ENCODE peak calls at places on chromosomes 13 and 19, in eight cellular contexts. N is cardiac muscle cell, P is AG04450, J is skeletal muscle cell, H is Peyer's patch, B is right cardiac atrium, K is upper lobe of right lung, X is hepatocyte. S is an unnamed sample.

GRCh38 chr13:28059214-28059613 is 41.2 kb downstream of the FLT3 start:
- DNase-seq in N (peak; percentile 67), P (no peak), J (no peak), H (peak; percentile 52), B (peak; percentile 13), K (no peak), X (peak; percentile 17), S (no peak)

GRCh38 chr19:44112802-44113137 is 429 bp upstream of the ZNF225 start:
- DNase-seq in N (no peak), P (no peak), J (no peak), H (no peak), B (no peak), K (no peak), X (no peak), S (no peak)

GRCh38 chr19:11096210-11096841 is 7.1 kb downstream of the LDLR start:
- DNase-seq in N (no peak), P (no peak), J (no peak), H (no peak), B (peak; percentile 79), K (no peak), X (no peak), S (no peak)

GRCh38 chr19:39190768-39191167 is 6.0 kb upstream of the NCCRP1 start:
- DNase-seq in N (no peak), P (no peak), J (no peak), H (no peak), B (no peak), K (no peak), X (no peak), S (no peak)

GRCh38 chr13:83150616-83151307 is 731.5 kb downstream of the SLITRK1 start:
- DNase-seq in N (no peak), P (no peak), J (no peak), H (no peak), B (no peak), K (no peak), X (no peak), S (no peak)

GRCh38 chr13:114107686-114108081 is 24.7 kb downstream of the RASA3 start:
- DNase-seq in N (no peak), P (peak; percentile 62), J (peak; percentile 75), H (no peak), B (peak; percentile 62), K (peak; percentile 65), X (no peak), S (no peak)

GRCh38 chr19:51440846-51441409 is 17.3 kb downstream of the SIGLEC8 start:
- DNase-seq in N (no peak), P (no peak), J (no peak), H (no peak), B (no peak), K (peak; percentile 62), X (no peak), S (no peak)

GRCh38 chr13:40406405-40407138 is 259.9 kb downstream of the FOXO1 start:
- DNase-seq in N (peak; percentile 34), P (peak; percentile 30), J (peak; percentile 71), H (no peak), B (no peak), K (no peak), X (peak; percentile 50), S (no peak)

GRCh38 chr13:40439928-40440327 is 226.5 kb downstream of the FOXO1 start:
- DNase-seq in N (no peak), P (no peak), J (no peak), H (no peak), B (peak; percentile 61), K (no peak), X (no peak), S (peak; percentile 59)

GRCh38 chr13:82867284-82867683 is 1015.0 kb downstream of the SLITRK1 start:
- DNase-seq in N (no peak), P (no peak), J (no peak), H (no peak), B (no peak), K (no peak), X (no peak), S (no peak)

GRCh38 chr19:29813665-29814064 is 1.9 kb downstream of the CCNE1 start:
- DNase-seq in N (no peak), P (no peak), J (no peak), H (no peak), B (no peak), K (no peak), X (no peak), S (no peak)

GRCh38 chr13:31048521-31048920 is 113.2 kb downstream of the HSPH1 start:
- DNase-seq in N (no peak), P (no peak), J (no peak), H (no peak), B (no peak), K (no peak), X (no peak), S (no peak)

GRCh38 chr19:6034512-6034911 is 56.6 kb upstream of the RANBP3 start:
- DNase-seq in N (no peak), P (no peak), J (no peak), H (no peak), B (no peak), K (peak; percentile 12), X (no peak), S (no peak)

GRCh38 chr19:8423821-8424223 is 10.7 kb downstream of the MARCHF2 start:
- DNase-seq in N (no peak), P (peak; percentile 85), J (peak; percentile 83), H (peak; percentile 56), B (peak; percentile 97), K (peak; percentile 85), X (peak; percentile 96), S (peak; percentile 93)
- H3K4me3 ChIP-seq in N (no peak overlapping the region), P (no peak overlapping the region), J (no peak overlapping the region), H (no peak overlapping the region), B (no peak overlapping the region), K (no peak overlapping the region), X (no peak overlapping the region), S (no peak overlapping the region)

DNA sequence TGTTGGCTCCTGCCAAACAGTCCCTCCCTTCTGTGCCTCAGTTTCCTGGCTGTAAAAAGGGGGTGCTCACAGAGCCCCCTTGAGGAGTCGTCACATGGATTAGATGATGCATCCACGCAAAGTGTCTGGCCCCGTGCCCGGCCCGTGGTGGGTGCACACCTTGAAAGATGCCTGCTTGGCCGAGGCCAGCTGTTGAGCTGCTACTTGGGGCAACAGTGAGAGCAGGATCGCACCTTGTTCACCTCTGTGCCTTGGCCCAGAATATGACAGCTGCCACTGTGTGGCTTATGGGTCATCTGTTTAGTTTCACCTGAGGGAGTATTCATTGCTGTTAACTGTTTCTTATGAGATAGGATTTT is 17.7 kb downstream of the CRTC1 start:
- DNase-seq in N (no peak), P (no peak), J (no peak), H (no peak), B (no peak), K (no peak), X (no peak), S (no peak)
- H3K4me3 ChIP-seq in N (no peak overlapping the region), P (no peak overlapping the region), J (peak overlapping the region; percentile 35), H (peak overlapping the region; percentile 53), B (peak overlapping the region; percentile 38), K (peak overlapping the region; percentile 47), X (no peak overlapping the region), S (peak overlapping the region; percentile 35)

GRCh38 chr19:31147234-31147633 is 202.0 kb downstream of the TSHZ3 start:
- DNase-seq in N (no peak), P (no peak), J (no peak), H (no peak), B (no peak), K (no peak), X (no peak), S (no peak)

GRCh38 chr19:31146546-31147183 is 202.6 kb downstream of the TSHZ3 start:
- DNase-seq in N (no peak), P (no peak), J (no peak), H (no peak), B (no peak), K (no peak), X (no peak), S (no peak)

GRCh38 chr19:31145909-31146453 is 203.3 kb downstream of the TSHZ3 start:
- DNase-seq in N (no peak), P (no peak), J (no peak), H (no peak), B (no peak), K (no peak), X (no peak), S (no peak)

GRCh38 chr19:31148671-31149070 is 200.6 kb downstream of the TSHZ3 start:
- DNase-seq in N (no peak), P (no peak), J (no peak), H (no peak), B (no peak), K (no peak), X (no peak), S (no peak)

DNA sequence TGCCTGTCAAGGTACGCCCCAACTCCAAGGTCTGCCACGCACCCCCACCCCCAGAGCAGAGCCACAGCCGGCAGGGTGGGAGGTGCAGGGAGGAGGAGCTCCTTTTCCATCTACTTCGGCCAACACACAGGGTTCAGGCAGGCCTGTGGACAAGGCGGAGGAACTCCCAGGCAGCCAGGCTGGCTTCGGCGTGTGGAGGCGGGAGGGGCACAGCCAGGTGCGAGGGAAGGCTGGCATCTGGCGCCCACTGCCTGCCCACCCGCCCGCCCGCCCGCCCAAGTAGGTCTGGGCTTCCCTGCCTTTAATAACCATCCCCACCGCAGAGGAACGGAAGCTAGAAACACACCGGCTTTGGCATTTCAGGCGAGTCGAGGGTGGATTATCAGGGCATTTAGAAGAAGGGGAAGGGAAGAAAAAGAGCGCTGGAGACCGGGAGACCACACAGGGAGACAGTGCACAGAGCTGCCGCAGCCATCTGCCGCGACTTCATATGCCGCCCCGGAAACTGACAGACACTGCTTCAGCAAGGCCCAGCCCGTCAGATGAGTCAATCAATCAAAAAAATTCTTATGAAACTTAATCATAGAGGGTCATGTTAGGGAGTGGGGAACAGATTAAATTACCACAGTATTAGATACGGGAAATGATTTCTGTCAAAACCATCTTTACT is 199.8 kb downstream of the TSHZ3 start:
- DNase-seq in N (no peak), P (no peak), J (no peak), H (no peak), B (no peak), K (no peak), X (no peak), S (no peak)
- H3K4me3 ChIP-seq in N (no peak overlapping the region), P (no peak overlapping the region), J (no peak overlapping the region), H (no peak overlapping the region), B (no peak overlapping the region), K (no peak overlapping the region), X (no peak overlapping the region), S (no peak overlapping the region)

DNA sequence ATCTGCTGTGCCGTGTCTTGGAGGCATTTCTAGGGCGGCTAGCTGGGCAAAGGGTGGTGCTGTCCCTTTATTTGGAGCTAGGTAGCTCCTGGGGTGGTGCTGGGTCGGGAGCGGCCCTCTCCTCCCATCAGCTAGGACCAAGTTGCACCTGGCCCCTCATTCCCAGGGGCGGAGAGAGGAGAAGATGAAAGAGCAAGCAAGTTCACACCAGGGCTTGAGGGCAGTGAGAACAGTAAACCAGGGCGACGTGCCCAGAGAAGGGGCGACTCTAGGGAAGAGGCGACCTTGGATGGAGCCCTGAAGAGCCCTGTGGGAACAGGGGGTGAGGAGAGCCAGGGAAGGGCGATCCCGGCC is 17.0 kb upstream of the KCNN1 start:
- DNase-seq in N (no peak), P (no peak), J (no peak), H (no peak), B (no peak), K (no peak), X (no peak), S (no peak)
- H3K4me3 ChIP-seq in N (peak overlapping the region; percentile 37), P (no peak overlapping the region), J (no peak overlapping the region), H (no peak overlapping the region), B (no peak overlapping the region), K (no peak overlapping the region), X (no peak overlapping the region), S (no peak overlapping the region)

S was measured in ovary.